ENCODE peak calls at places on chromosomes 1 and 21, in nine cellular contexts. A, G, T, R, N, D, L, P and W are unnamed samples.

GRCh38 chr1:183723571-183723970 is 70.5 kb upstream of the APOBEC4 start:
- DNase-seq in R (no peak), P (no peak), L (no peak), N (no peak), D (no peak), G (peak), A (no peak), T (no peak), W (no peak)

GRCh38 chr1:220691039-220691684 is 999 bp downstream of the C1orf115 start:
- DNase-seq in A (no peak), D (no peak), L (no peak), T (no peak), R (no peak), P (no peak), G (no peak), N (no peak), W (no peak)

GRCh38 chr1:209783338-209783737 is 1.0 kb downstream of the C1orf74 start:
- DNase-seq in G (no peak), R (no peak), D (no peak), L (no peak), A (no peak), N (no peak), T (no peak), P (no peak), W (no peak)

GRCh38 chr1:6948416-6948815 is 163.2 kb downstream of the CAMTA1 start:
- DNase-seq in T (no peak), N (no peak), P (no peak), G (no peak), D (no peak), L (no peak), A (no peak), R (no peak), W (no peak)

GRCh38 chr1:182169203-182169602 is 107.7 kb upstream of the ZNF648 start:
- DNase-seq in A (peak), D (no peak), L (no peak), N (no peak), P (peak), T (no peak), R (no peak), G (no peak), W (no peak)

GRCh38 chr1:3547055-3548005 is 64.0 kb downstream of the MEGF6 start:
- DNase-seq in T (no peak), P (no peak), R (no peak), G (no peak), D (no peak), A (no peak), L (no peak), N (no peak), W (peak)

GRCh38 chr1:157488160-157488559 is 64.2 kb downstream of the FCRL5 start:
- DNase-seq in R (no peak), N (no peak), D (no peak), A (no peak), T (no peak), L (no peak), G (no peak), P (no peak), W (no peak)

GRCh38 chr1:10980841-10981727 is 31.4 kb upstream of the TARDBP start:
- DNase-seq in T (no peak), R (no peak), N (no peak), P (peak), G (peak), A (peak), L (no peak), D (no peak), W (no peak)

GRCh38 chr1:169689395-169689794 is 22.0 kb downstream of the SELL start:
- DNase-seq in L (no peak), A (no peak), G (no peak), N (no peak), D (no peak), T (no peak), R (no peak), P (no peak), W (peak)

GRCh38 chr1:55443175-55443933 is 228.2 kb upstream of the USP24 start:
- DNase-seq in R (peak), T (peak), L (peak), P (peak), G (peak), D (no peak), N (no peak), A (peak), W (no peak)

GRCh38 chr1:164155337-164155850 is 403.6 kb upstream of the PBX1 start:
- DNase-seq in N (no peak), G (no peak), P (no peak), T (no peak), L (no peak), A (no peak), D (no peak), R (no peak), W (no peak)

GRCh38 chr1:81679972-81680371 is 120.8 kb upstream of the ADGRL2 start:
- DNase-seq in D (no peak), L (no peak), G (peak), N (no peak), A (no peak), T (no peak), P (peak), R (no peak), W (no peak)

GRCh38 chr21:45013271-45013841 is 61.0 kb upstream of the ADARB1 start:
- DNase-seq in P (peak), D (no peak), N (no peak), G (no peak), L (no peak), R (no peak), T (no peak), A (no peak), W (no peak)

GRCh38 chr1:7352364-7352763 is 418.7 kb upstream of the VAMP3 start:
- DNase-seq in D (no peak), L (no peak), R (no peak), A (no peak), N (no peak), P (no peak), G (no peak), T (no peak), W (no peak)

GRCh38 chr1:31207046-31207445 is 32.6 kb downstream of the NKAIN1 start:
- DNase-seq in N (no peak), R (no peak), D (no peak), A (no peak), T (no peak), P (no peak), G (no peak), L (no peak), W (no peak)

GRCh38 chr1:10161121-10161520 is 49.2 kb upstream of the KIF1B start:
- DNase-seq in T (no peak), P (no peak), D (no peak), G (no peak), L (no peak), A (no peak), N (no peak), R (no peak), W (no peak)

GRCh38 chr1:34371829-34372532 is 195.3 kb downstream of the C1orf94 start:
- DNase-seq in P (no peak), N (no peak), T (no peak), G (no peak), A (peak), R (no peak), L (no peak), D (no peak), W (no peak)

GRCh38 chr1:205774277-205775014 is 836 bp downstream of the RAB29 start:
- DNase-seq in L (no peak), T (no peak), D (peak), G (peak), N (peak), P (no peak), R (no peak), A (no peak), W (peak)

GRCh38 chr1:201181323-201181722 is 9.3 kb upstream of the IGFN1 start:
- DNase-seq in D (no peak), G (no peak), L (no peak), N (no peak), T (no peak), A (no peak), P (no peak), R (no peak), W (no peak)

GRCh38 chr1:44757420-44757819 is 17.8 kb downstream of the KIF2C start:
- DNase-seq in T (no peak), R (no peak), N (no peak), D (no peak), L (no peak), G (no peak), P (no peak), A (no peak), W (peak)
- TF ChIP-seq CTCF in T (no peak), R (no peak), N (no peak), D (no peak), L (no peak), G (no peak), P (no peak), A (no peak), W (no peak)

DNA sequence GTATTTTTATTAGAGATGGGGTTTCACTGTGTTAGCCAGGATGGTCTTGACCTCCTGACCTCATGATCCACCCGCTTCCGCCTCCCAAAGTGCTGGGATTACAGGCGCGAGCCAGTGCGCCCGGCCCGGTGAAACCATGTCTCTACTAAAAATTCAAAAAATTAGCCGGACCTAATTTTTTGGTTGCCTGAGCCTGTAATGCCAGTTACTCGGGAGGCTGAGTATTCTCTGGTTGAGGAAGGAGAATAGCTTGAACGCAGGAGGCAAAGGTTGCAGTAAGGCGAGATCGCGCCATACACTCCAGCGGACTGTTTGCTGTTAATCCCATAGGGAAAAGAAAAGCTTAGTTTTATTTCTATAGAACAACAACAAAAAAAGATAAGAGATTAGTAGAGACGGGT is 29.9 kb upstream of the HJV start:
- DNase-seq in G (no peak), P (peak), N (peak), D (no peak), A (no peak), L (no peak), T (no peak), R (no peak), W (no peak)
- H3K4me3 ChIP-seq in G (no peak), P (peak), N (no peak), D (no peak), A (peak), L (peak), T (no peak), R (peak), W (no peak)

GRCh38 chr21:34570315-34570714 is 44.6 kb downstream of the RCAN1 start:
- DNase-seq in N (no peak), G (peak), R (no peak), A (no peak), T (no peak), L (no peak), P (no peak), D (no peak), W (no peak)
- TF ChIP-seq CTCF in N (no peak), G (no peak), R (no peak), A (no peak), T (no peak), L (no peak), P (no peak), D (no peak), W (no peak)

GRCh38 chr1:21901986-21902377 is 35.1 kb downstream of the HSPG2 start:
- DNase-seq in L (no peak), N (no peak), D (no peak), R (no peak), G (no peak), A (no peak), P (no peak), T (no peak), W (no peak)
- H3K4me3 ChIP-seq in L (no peak), N (no peak), D (no peak), R (no peak), G (no peak), A (no peak), P (no peak), T (no peak), W (no peak)